ENCODE peak calls at places on chromosomes 6 and 20, in nine cellular contexts. F, L, G, O, E, P, J, M and N are unnamed samples.

GRCh38 chr20:37576911-37577310 is 49.2 kb upstream of the BLCAP start:
- DNase-seq in E (no peak), J (no peak), M (no peak), G (no peak), O (no peak), P (no peak), L (no peak), F (no peak), N (no peak)

GRCh38 chr6:25056130-25056529 is 120.4 kb upstream of the RIPOR2 start:
- DNase-seq in F (no peak), L (no peak), P (no peak), G (no peak), J (no peak), E (no peak), O (no peak), M (no peak), N (no peak)

GRCh38 chr6:5295612-5296011 is 34.3 kb downstream of the FARS2 start:
- DNase-seq in L (peak), J (no peak), P (peak), O (no peak), E (no peak), F (peak), M (no peak), G (no peak), N (no peak)

GRCh38 chr6:89818977-89819335 is 638 bp downstream of the MDN1 start:
- DNase-seq in M (peak), P (peak), J (no peak), L (peak), E (no peak), O (peak), F (peak), G (no peak), N (no peak)

GRCh38 chr6:104711371-104711770 is 148.3 kb downstream of the HACE1 start:
- DNase-seq in F (peak), J (no peak), P (peak), E (no peak), O (no peak), G (no peak), L (peak), M (peak), N (no peak)

GRCh38 chr6:42771741-42772100 is 10.1 kb upstream of the BICRAL start:
- DNase-seq in O (no peak), L (no peak), F (no peak), J (no peak), G (no peak), M (no peak), P (no peak), E (no peak), N (no peak)

GRCh38 chr6:96520039-96520850 is 1.4 kb upstream of the UFL1 start:
- DNase-seq in L (peak), G (no peak), O (no peak), J (no peak), M (peak), E (no peak), F (peak), P (peak), N (no peak)

GRCh38 chr6:129842881-129843409 is 18.2 kb downstream of the TMEM244 start:
- DNase-seq in F (no peak), L (no peak), O (no peak), J (no peak), P (no peak), E (no peak), M (no peak), G (no peak), N (no peak)

GRCh38 chr20:44646641-44647274 is 4.7 kb downstream of the ADA start:
- DNase-seq in J (no peak), M (peak), L (peak), F (peak), P (peak), O (no peak), E (no peak), G (no peak), N (no peak)

GRCh38 chr20:44728835-44729342 is 13.7 kb downstream of the CCN5 start:
- DNase-seq in G (peak), J (no peak), L (peak), P (peak), M (peak), F (peak), E (no peak), O (no peak), N (no peak)

GRCh38 chr20:10463622-10464021 is 28.5 kb downstream of the SLX4IP start:
- DNase-seq in M (no peak), J (no peak), F (peak), G (no peak), O (no peak), L (no peak), P (no peak), E (no peak), N (no peak)

GRCh38 chr20:41299899-41300298 is 17.6 kb downstream of the ZHX3 start:
- DNase-seq in F (no peak), G (no peak), O (no peak), P (no peak), M (no peak), L (no peak), E (no peak), J (no peak), N (no peak)

GRCh38 chr6:168390746-168391400 is 50.1 kb upstream of the SMOC2 start:
- DNase-seq in L (no peak), J (no peak), M (no peak), P (no peak), E (no peak), F (no peak), O (no peak), G (no peak), N (no peak)

GRCh38 chr20:46520976-46521579 is 7.7 kb upstream of the ZNF334 start:
- DNase-seq in J (peak), G (peak), O (peak), M (peak), E (no peak), L (peak), F (peak), P (peak), N (no peak)

GRCh38 chr6:94956910-94957309 is 620.4 kb upstream of the MANEA start:
- DNase-seq in G (no peak), J (no peak), P (no peak), F (no peak), L (no peak), M (no peak), E (no peak), O (no peak), N (no peak)

GRCh38 chr20:62477669-62478450 is 2.1 kb upstream of the GATA5 start:
- DNase-seq in J (no peak), M (no peak), L (no peak), G (no peak), P (no peak), O (no peak), F (no peak), E (no peak), N (no peak)
- TF ChIP-seq CTCF in J (no peak), M (peak), L (no peak), G (no peak), P (no peak), O (peak), F (no peak), E (no peak), N (no peak)

GRCh38 chr20:21303061-21303871 is at the start of gene XRN2:
- DNase-seq in J (peak), E (peak), F (peak), P (peak), M (peak), O (peak), G (peak), L (peak), N (peak)
- TF ChIP-seq CTCF in J (no peak), E (no peak), F (no peak), P (no peak), M (no peak), O (no peak), G (no peak), L (peak), N (peak)

DNA sequence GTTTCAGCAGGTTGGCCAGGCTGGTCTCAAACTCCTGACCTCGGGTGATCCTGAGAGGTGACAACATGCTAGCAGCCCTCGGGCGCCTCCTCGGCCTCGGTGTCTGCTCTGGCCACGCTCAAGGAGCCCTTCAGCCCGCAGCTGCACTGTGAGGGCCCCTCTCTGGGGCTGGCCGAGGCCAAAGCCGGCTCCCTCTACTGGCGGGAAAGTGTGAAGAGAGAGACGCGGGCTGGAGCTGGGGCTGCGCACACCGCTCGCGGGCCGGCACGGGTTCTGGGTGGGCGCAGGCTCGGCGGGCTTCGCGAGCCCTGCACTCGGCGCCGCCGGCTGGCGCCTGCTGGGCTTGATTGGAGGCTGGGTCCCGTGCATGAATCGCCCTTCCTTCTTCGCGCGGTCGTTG is 80.8 kb upstream of the RBM24 start:
- DNase-seq in E (no peak), P (no peak), L (no peak), M (no peak), J (peak), O (peak), G (no peak), F (no peak), N (no peak)
- TF ChIP-seq CTCF in E (no peak), P (no peak), L (no peak), M (peak), J (peak), O (peak), G (no peak), F (peak), N (no peak)

GRCh38 chr6:36594029-36594815 is at the start of gene SRSF3:
- DNase-seq in L (peak), J (peak), P (peak), G (peak), M (peak), E (peak), O (peak), F (peak), N (peak)
- TF ChIP-seq CTCF in L (peak), J (no peak), P (no peak), G (peak), M (peak), E (peak), O (peak), F (peak), N (peak)

GRCh38 chr6:30907758-30908591 is at the start of gene GTF2H4:
- DNase-seq in F (peak), E (peak), M (peak), J (peak), O (peak), P (peak), G (peak), L (peak), N (peak)
- TF ChIP-seq CTCF in F (no peak), E (no peak), M (no peak), J (no peak), O (no peak), P (no peak), G (no peak), L (no peak), N (no peak)

DNA sequence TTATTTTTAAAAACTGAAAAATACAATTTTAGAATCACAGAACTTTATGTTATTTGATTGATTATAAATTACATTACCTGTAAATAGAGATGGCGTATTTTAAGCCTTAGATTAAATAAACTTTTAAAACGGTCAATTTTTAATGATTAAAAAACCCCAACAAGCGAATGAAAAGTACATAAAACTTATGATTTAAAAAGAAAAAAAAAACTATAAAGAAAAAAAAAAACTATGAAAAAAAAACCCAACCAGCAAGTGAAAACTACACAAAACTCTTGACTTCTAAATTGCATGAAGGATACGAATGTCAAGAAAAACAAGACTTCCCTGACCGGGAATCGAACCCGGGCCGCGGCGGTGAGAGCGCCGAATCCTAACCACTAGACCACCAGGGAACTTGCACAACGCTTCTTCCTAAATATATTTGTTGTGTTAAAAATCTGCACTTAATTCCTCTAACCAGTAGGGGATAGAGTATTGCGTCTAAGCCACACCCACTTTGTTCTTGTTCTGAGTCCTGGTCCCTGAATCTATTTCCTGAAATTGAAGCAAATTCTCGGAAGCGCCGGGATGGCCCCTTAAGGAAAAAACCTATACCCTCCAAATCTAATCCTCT is 10.7 kb upstream of the NCOA7 start:
- DNase-seq in J (peak), L (peak), F (peak), M (peak), G (peak), O (peak), P (peak), E (peak), N (peak)
- TF ChIP-seq CTCF in J (no peak), L (peak), F (peak), M (peak), G (peak), O (peak), P (no peak), E (peak), N (peak)

DNA sequence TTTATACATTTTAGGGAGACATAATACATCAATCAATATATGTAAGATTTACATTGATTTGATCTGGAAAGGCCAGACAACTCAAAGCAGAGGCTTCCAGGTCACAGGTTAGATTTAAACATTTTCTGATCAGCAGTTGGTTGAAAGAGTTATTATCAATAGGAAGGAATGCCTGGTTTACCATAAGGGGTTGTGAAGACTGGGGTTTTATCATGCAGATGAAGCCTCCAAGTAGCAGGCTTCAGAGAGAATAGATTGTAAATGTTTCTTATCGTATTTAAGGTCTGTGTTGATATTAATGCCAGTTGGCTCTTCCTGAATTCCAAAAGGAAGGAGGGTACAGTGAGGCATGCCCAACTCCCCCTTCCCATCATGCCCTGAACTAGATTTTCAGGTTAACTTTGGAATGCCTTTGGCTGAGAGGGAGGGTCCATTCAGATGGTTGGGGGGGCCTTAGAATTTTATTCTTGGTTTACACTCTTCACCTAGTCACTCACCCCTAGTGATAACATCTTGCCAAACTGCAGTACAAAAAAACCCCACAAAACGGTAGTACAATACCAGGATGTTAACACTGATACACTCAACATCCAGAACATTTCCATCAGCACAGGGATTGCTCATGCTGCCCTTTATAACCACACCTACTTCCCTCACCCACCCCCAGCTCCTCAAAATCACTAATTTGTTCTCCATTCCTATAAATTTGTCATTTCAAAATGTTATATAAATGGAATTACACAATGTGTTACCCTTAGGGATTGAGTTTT is 259.6 kb upstream of the PLN start:
- DNase-seq in P (peak), J (no peak), O (no peak), G (no peak), L (peak), M (peak), F (peak), E (no peak), N (no peak)
- TF ChIP-seq CTCF in P (no peak), J (no peak), O (no peak), G (peak), L (peak), M (peak), F (peak), E (no peak), N (peak)